ENCODE peak calls at places on chromosomes 5 and 9, in ten cellular contexts. I is GM20000, J is right atrium auricular region, R is left ventricle myocardium inferior, T is spleen, W is heart left ventricle, C is Peyer's patch, G is AG04450, U is A549, E is Panc1. O is an unnamed sample.

GRCh38 chr9:9615086-9615485 is 997.7 kb downstream of the PTPRD start:
- DNase-seq in I (no peak), J (no peak), R (no peak), T (no peak), W (no peak), C (peak), G (no peak), U (no peak), E (no peak), O (peak)

GRCh38 chr9:68739631-68740174 is 34.7 kb downstream of the PIP5K1B start:
- DNase-seq in I (no peak), J (no peak), R (no peak), T (no peak), W (no peak), C (peak), G (no peak), U (no peak), E (no peak), O (no peak)

GRCh38 chr5:146796911-146797310 is 81.6 kb downstream of the PPP2R2B start:
- DNase-seq in I (no peak), J (no peak), R (no peak), T (no peak), W (no peak), C (no peak), G (no peak), U (no peak), E (no peak), O (no peak)

GRCh38 chr9:129676970-129677369 is 11.5 kb downstream of the PRRX2 start:
- DNase-seq in I (no peak), J (no peak), R (no peak), T (no peak), W (peak), C (no peak), G (no peak), U (no peak), E (no peak), O (no peak)

GRCh38 chr5:61637566-61637965 is 305.5 kb downstream of the ZSWIM6 start:
- DNase-seq in I (no peak), J (no peak), R (no peak), T (no peak), W (no peak), C (no peak), G (no peak), U (no peak), E (no peak), O (no peak)

GRCh38 chr5:32505718-32506117 is 61.2 kb upstream of the ZFR start:
- DNase-seq in I (no peak), J (no peak), R (no peak), T (no peak), W (no peak), C (no peak), G (no peak), U (no peak), E (no peak), O (no peak)

GRCh38 chr5:155833282-155833681 is 493.7 kb upstream of the SGCD start:
- DNase-seq in I (no peak), J (no peak), R (no peak), T (no peak), W (no peak), C (no peak), G (no peak), U (peak), E (no peak), O (no peak)

GRCh38 chr9:133786936-133787748 is 49.0 kb upstream of the SARDH start:
- DNase-seq in I (no peak), J (no peak), R (no peak), T (no peak), W (no peak), C (no peak), G (no peak), U (no peak), E (no peak), O (peak)

GRCh38 chr9:125594211-125594610 is 112.8 kb downstream of the MAPKAP1 start:
- DNase-seq in I (no peak), J (no peak), R (no peak), T (no peak), W (no peak), C (no peak), G (no peak), U (no peak), E (no peak), O (no peak)

GRCh38 chr5:143051244-143052058 is 281.3 kb downstream of the ARHGAP26 start:
- DNase-seq in I (no peak), J (no peak), R (no peak), T (no peak), W (peak), C (no peak), G (peak), U (no peak), E (no peak), O (no peak)

GRCh38 chr5:84816746-84817547 is 432.3 kb upstream of the EDIL3 start:
- DNase-seq in I (no peak), J (no peak), R (no peak), T (no peak), W (no peak), C (no peak), G (no peak), U (no peak), E (no peak), O (no peak)

GRCh38 chr5:3353561-3353960 is 242.1 kb upstream of the IRX1 start:
- DNase-seq in I (no peak), J (peak), R (no peak), T (peak), W (no peak), C (no peak), G (no peak), U (no peak), E (no peak), O (no peak)

GRCh38 chr5:149731617-149732400 is 1.7 kb downstream of the PPARGC1B start:
- DNase-seq in I (peak), J (peak), R (peak), T (peak), W (peak), C (peak), G (peak), U (peak), E (peak), O (no peak)

GRCh38 chr5:145752947-145753346 is 82.2 kb downstream of the PRELID2 start:
- DNase-seq in I (no peak), J (no peak), R (no peak), T (no peak), W (no peak), C (no peak), G (no peak), U (no peak), E (no peak), O (no peak)

GRCh38 chr5:109409061-109409843 is 522 bp downstream of the PJA2 start:
- DNase-seq in I (peak), J (peak), R (peak), T (peak), W (peak), C (peak), G (no peak), U (peak), E (no peak), O (no peak)

GRCh38 chr5:19261879-19262278 is 726.1 kb downstream of the CDH18 start:
- DNase-seq in I (no peak), J (no peak), R (no peak), T (no peak), W (no peak), C (no peak), G (no peak), U (no peak), E (no peak), O (no peak)
- TF ChIP-seq CTCF in I (no peak), J (no peak), R (no peak), T (no peak), W (no peak), C (no peak), G (no peak), U (no peak), E (peak), O (no peak)

GRCh38 chr5:151755383-151755782 is 3.0 kb downstream of the ATOX1 start:
- DNase-seq in I (no peak), J (peak), R (no peak), T (no peak), W (no peak), C (no peak), G (no peak), U (no peak), E (no peak), O (no peak)

GRCh38 chr5:151758141-151758429 is 346 bp downstream of the ATOX1 start:
- DNase-seq in I (no peak), J (no peak), R (no peak), T (peak), W (no peak), C (no peak), G (no peak), U (no peak), E (no peak), O (no peak)

GRCh38 chr5:151757233-151758140 is 944 bp downstream of the ATOX1 start:
- DNase-seq in I (peak), J (no peak), R (no peak), T (no peak), W (peak), C (no peak), G (no peak), U (no peak), E (no peak), O (no peak)

GRCh38 chr5:151758430-151759241 is at the start of gene ATOX1:
- DNase-seq in I (peak), J (peak), R (peak), T (peak), W (peak), C (peak), G (peak), U (peak), E (no peak), O (peak)
- TF ChIP-seq CTCF in I (no peak), J (peak), R (peak), T (peak), W (no peak), C (peak), G (no peak), U (no peak), E (no peak), O (peak)

GRCh38 chr5:1202798-1203185 is 1.4 kb downstream of the SLC6A19 start:
- DNase-seq in I (no peak), J (no peak), R (no peak), T (no peak), W (no peak), C (peak), G (no peak), U (no peak), E (no peak), O (peak)

GRCh38 chr5:1205255-1206180 is 4.1 kb downstream of the SLC6A19 start:
- DNase-seq in I (no peak), J (no peak), R (no peak), T (no peak), W (no peak), C (no peak), G (no peak), U (no peak), E (no peak), O (peak)

GRCh38 chr5:1203968-1204692 is 2.7 kb downstream of the SLC6A19 start:
- DNase-seq in I (no peak), J (no peak), R (no peak), T (no peak), W (no peak), C (no peak), G (no peak), U (no peak), E (no peak), O (peak)

GRCh38 chr5:1203311-1203967 is 2.0 kb downstream of the SLC6A19 start:
- DNase-seq in I (no peak), J (no peak), R (no peak), T (no peak), W (no peak), C (peak), G (no peak), U (no peak), E (no peak), O (peak)

DNA sequence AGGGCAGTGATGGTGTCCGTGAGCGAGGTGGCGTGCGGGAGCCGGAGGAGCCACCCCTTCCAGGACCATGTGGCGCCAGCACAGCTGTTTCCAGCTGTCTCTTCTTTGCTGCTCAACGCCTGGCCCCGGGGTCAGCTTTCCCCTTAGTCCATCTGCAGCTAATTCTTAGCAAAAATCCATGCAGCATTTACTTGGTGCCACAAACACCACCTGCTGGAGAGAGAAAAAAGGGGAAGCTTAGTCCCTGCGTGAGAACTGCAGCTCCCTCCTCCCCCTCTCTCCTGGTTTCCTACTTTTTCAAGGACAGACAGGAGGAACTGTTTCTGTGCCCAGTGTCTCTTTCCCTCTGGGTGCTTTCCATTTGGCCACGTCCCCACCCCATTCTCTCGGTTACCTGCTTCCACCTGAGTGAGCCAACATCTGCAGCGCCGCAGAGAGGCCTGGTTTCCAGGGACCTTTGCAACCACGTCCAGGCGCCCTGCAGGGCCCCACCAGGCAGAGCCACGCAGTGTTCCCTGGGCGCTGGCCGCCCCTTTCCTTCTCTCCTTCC is 3.4 kb downstream of the SLC6A19 start:
- DNase-seq in I (no peak), J (no peak), R (peak), T (no peak), W (no peak), C (no peak), G (no peak), U (peak), E (no peak), O (peak)
- TF ChIP-seq CTCF in I (no peak), J (peak), R (peak), T (no peak), W (no peak), C (no peak), G (peak), U (no peak), E (no peak), O (peak)

DNA sequence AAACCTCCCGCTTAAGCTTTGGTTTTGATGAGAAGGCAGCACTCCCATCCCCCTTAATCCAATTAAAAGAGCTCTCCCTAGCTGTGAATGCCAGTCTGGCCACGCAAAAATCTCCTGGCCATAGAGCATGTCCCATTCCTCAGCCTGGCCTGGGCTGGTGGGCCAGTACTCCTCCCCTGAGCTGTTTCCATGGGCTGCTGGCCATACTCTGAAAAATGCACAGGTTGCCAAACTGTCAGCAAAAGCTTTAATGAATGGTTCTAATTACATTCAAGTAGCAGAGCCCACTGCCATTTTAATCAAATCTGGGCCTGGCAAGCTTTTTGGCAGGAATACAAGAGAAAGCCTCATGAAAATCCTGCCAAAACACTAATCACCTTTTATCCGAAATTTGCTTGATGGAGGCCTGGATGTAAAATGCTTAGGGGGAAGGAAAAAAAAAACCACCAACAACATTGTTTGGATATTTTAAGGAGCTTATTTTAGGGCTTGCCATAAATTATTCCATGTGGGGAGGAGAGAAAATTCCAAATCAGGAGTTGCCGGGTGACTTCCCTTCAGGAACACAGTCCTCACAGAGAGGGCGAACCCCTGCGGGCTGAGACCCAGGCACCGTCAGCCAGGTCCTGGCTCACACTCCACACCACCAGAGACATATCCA is 243.3 kb downstream of the SEC61B start:
- DNase-seq in I (no peak), J (no peak), R (no peak), T (no peak), W (no peak), C (no peak), G (no peak), U (no peak), E (no peak), O (no peak)
- TF ChIP-seq CTCF in I (no peak), J (no peak), R (no peak), T (no peak), W (no peak), C (no peak), G (no peak), U (no peak), E (no peak), O (no peak)

GRCh38 chr5:10145922-10146321 is 103.8 kb downstream of the ATPSCKMT start:
- DNase-seq in I (no peak), J (no peak), R (no peak), T (no peak), W (no peak), C (no peak), G (peak), U (peak), E (peak), O (no peak)
- TF ChIP-seq CTCF in I (no peak), J (peak), R (peak), T (no peak), W (peak), C (no peak), G (peak), U (peak), E (peak), O (peak)

DNA sequence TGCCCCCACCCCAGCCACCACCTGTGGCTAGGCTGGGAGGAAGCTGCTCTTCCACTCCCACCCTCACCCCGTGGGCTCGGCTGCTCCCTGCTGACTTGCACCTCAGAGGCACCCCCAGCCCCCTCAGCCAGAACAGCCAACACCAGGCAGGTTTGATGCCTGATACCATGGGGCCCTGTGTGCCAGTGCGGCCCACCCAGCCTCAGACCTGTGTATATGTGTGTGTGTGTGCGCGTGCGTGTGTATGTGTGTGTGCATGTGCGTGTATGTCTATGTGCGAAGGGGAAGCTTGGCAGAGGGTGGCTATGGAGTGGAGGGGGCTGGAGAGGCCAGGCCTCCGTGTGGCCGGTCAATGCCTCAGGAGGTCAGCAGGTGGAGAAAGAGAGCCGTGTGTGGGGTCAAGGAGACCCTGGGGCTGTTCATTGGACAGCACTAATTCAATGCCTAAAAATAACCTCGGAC is 16.6 kb upstream of the DAB2IP start:
- DNase-seq in I (peak), J (no peak), R (no peak), T (no peak), W (no peak), C (no peak), G (no peak), U (peak), E (no peak), O (no peak)
- TF ChIP-seq CTCF in I (peak), J (peak), R (peak), T (no peak), W (peak), C (no peak), G (peak), U (peak), E (peak), O (peak)

DNA sequence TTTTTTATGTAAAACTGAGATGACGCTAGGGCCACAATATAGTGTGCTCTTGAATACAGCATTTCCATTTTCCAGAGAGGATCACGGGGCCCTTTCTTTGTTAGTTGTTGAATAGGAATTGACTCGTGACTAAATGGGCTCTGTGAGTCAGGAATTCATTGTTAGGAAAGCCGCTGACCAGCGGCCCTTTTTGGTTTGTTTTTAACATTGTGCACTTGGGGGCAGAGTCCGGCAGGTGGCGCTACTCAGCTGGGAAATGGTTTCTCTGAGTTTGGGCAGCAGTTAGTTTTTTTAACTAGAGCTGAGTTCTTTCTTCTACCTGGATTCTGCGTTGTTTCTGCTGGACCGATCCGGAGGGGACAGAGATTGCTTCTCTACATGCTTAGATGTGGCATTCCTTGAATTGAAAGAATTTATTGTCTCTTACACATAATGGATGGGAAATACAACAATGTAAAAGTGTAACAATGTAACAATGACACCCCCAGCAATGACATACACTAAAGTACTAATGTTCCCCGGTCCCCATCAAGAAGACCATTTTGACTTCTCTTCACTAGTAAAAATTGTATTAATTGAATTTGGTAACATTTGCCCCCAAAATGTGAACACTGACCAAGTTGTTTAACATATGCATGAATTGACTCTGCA is 760.0 kb downstream of the TAF11L14 start:
- DNase-seq in I (peak), J (no peak), R (no peak), T (peak), W (no peak), C (no peak), G (no peak), U (peak), E (peak), O (no peak)
- TF ChIP-seq CTCF in I (peak), J (peak), R (peak), T (peak), W (peak), C (no peak), G (peak), U (peak), E (peak), O (peak)

O was measured in chondrocyte.